ENCODE peak calls at places on chromosomes 6 and 20, in six cellular contexts. R, I, O, Y, U and L are unnamed samples.

GRCh38 chr6:28758046-28758817 is 165.6 kb downstream of the TRIM27 start:
- DNase-seq in U (no peak), R (peak; percentile 15), I (no peak), Y (peak; percentile 90), O (no peak), L (peak; percentile 80)

GRCh38 chr6:49462599-49462926 is 490 bp downstream of the MMUT start:
- DNase-seq in R (no peak), Y (no peak), U (no peak), I (no peak), O (no peak), L (no peak)

GRCh38 chr6:159830481-159831372 is 30.7 kb downstream of the PNLDC1 start:
- DNase-seq in R (no peak), O (no peak), I (no peak), U (no peak), Y (no peak), L (no peak)

GRCh38 chr6:7561153-7561964 is 19.9 kb downstream of the DSP start:
- DNase-seq in I (no peak), R (no peak), O (no peak), Y (peak; percentile 85), U (peak; percentile 52), L (no peak)

GRCh38 chr20:37846573-37846972 is 56.4 kb upstream of the VSTM2L start:
- DNase-seq in U (peak; percentile 77), O (no peak), R (no peak), Y (no peak), I (no peak), L (no peak)

GRCh38 chr6:37306026-37306425 is 47.8 kb upstream of the RNF8 start:
- DNase-seq in O (no peak), I (no peak), R (peak; percentile 70), U (no peak), Y (peak; percentile 39), L (no peak)

GRCh38 chr6:131316654-131317053 is 181.4 kb downstream of the AKAP7 start:
- DNase-seq in I (no peak), O (no peak), U (no peak), R (no peak), Y (no peak), L (no peak)

GRCh38 chr6:44668976-44669934 is 281.7 kb downstream of the CDC5L start:
- DNase-seq in R (no peak), O (no peak), Y (no peak), I (no peak), U (no peak), L (no peak)